ENCODE peak calls at places on chromosomes 6 and 20, in seven cellular contexts. D is fibroblast of lung, E is fibroblast of the aortic adventitia, P is thoracic aorta, Y is A549, F is psoas muscle, O is cardiac fibroblast. W is an unnamed sample.
A peak's percentile ranks its signal among the peaks of the same experiment; 100 is the strongest.

GRCh38 chr20:56566621-56567020 is 33.6 kb downstream of the FAM209B start:
- DNase-seq in O (no peak), F (no peak), P (no peak), D (no peak), Y (no peak), E (no peak), W (no peak)

GRCh38 chr6:71602385-71602949 is 283.9 kb upstream of the RIMS1 start:
- DNase-seq in D (no peak), Y (no peak), P (no peak), E (peak; percentile 71), F (no peak), O (peak; percentile 3), W (peak; percentile 94)

GRCh38 chr6:34053721-34054120 is 92.2 kb downstream of the GRM4 start:
- DNase-seq in Y (no peak), P (no peak), D (no peak), E (no peak), O (no peak), F (no peak), W (no peak)

GRCh38 chr6:20148433-20148832 is 63.8 kb downstream of the MBOAT1 start:
- DNase-seq in F (no peak), Y (no peak), D (no peak), P (no peak), O (no peak), E (no peak), W (no peak)

GRCh38 chr6:88512951-88513350 is 346.8 kb upstream of the CNR1 start:
- DNase-seq in Y (no peak), O (no peak), E (no peak), F (no peak), D (no peak), P (no peak), W (no peak)

GRCh38 chr6:91317984-91318383 is 731.1 kb upstream of the MAP3K7 start:
- DNase-seq in D (no peak), P (no peak), F (no peak), Y (no peak), O (no peak), E (no peak), W (no peak)

GRCh38 chr6:87561012-87561411 is 28.8 kb downstream of the RARS2 start:
- DNase-seq in Y (no peak), D (no peak), E (no peak), P (no peak), O (no peak), F (no peak), W (no peak)

GRCh38 chr20:32517914-32518592 is 67.1 kb downstream of the NOL4L start:
- DNase-seq in P (no peak), Y (no peak), O (no peak), F (no peak), D (no peak), E (no peak), W (no peak)

GRCh38 chr6:114121913-114122662 is 151.1 kb upstream of the HDAC2 start:
- DNase-seq in P (no peak), E (no peak), O (no peak), F (no peak), Y (no peak), D (no peak), W (no peak)

GRCh38 chr6:97765480-97765879 is 482.5 kb upstream of the MMS22L start:
- DNase-seq in F (no peak), E (peak; percentile 1), O (peak; percentile 0), P (no peak), Y (peak; percentile 13), D (no peak), W (peak; percentile 28)

GRCh38 chr6:134238960-134239795 is 78.7 kb downstream of the SGK1 start:
- DNase-seq in F (no peak), P (no peak), O (peak; percentile 29), D (no peak), Y (no peak), E (no peak), W (no peak)

GRCh38 chr20:49674383-49675352 is 39.0 kb downstream of the B4GALT5 start:
- DNase-seq in Y (peak; percentile 93), P (no peak), O (peak; percentile 58), E (peak; percentile 82), D (peak; percentile 17), F (no peak), W (peak; percentile 53)

GRCh38 chr6:126657556-126658129 is 317.7 kb downstream of the CENPW start:
- DNase-seq in O (peak; percentile 61), E (peak; percentile 91), F (no peak), P (no peak), D (peak; percentile 68), Y (peak; percentile 48), W (peak; percentile 42)

GRCh38 chr6:70551566-70551965 is 15.2 kb upstream of the SDHAF4 start:
- DNase-seq in E (no peak), P (no peak), O (no peak), Y (no peak), D (no peak), F (no peak), W (no peak)

GRCh38 chr6:40038626-40039025 is 104.4 kb upstream of the MOCS1 start:
- DNase-seq in P (no peak), O (no peak), F (no peak), Y (no peak), D (no peak), E (no peak), W (no peak)

GRCh38 chr20:38631155-38632022 is 29.8 kb downstream of the ARHGAP40 start:
- DNase-seq in E (no peak), O (no peak), P (no peak), D (no peak), F (no peak), Y (no peak), W (no peak)

GRCh38 chr6:35220711-35221110 is 7.0 kb downstream of the SCUBE3 start:
- DNase-seq in Y (no peak), F (no peak), P (no peak), O (no peak), E (no peak), D (no peak), W (no peak)

GRCh38 chr6:37060195-37060559 is 54.7 kb downstream of the FGD2 start:
- DNase-seq in D (no peak), E (no peak), O (peak; percentile 29), P (no peak), F (no peak), Y (no peak), W (no peak)

GRCh38 chr20:49700411-49701185 is 13.1 kb downstream of the B4GALT5 start:
- DNase-seq in Y (peak; percentile 87), P (no peak), D (peak; percentile 77), O (peak; percentile 67), E (peak; percentile 85), F (no peak), W (peak; percentile 41)

GRCh38 chr6:20118877-20119276 is 93.4 kb downstream of the MBOAT1 start:
- DNase-seq in F (no peak), P (no peak), O (no peak), E (no peak), D (no peak), Y (no peak), W (no peak)

DNA sequence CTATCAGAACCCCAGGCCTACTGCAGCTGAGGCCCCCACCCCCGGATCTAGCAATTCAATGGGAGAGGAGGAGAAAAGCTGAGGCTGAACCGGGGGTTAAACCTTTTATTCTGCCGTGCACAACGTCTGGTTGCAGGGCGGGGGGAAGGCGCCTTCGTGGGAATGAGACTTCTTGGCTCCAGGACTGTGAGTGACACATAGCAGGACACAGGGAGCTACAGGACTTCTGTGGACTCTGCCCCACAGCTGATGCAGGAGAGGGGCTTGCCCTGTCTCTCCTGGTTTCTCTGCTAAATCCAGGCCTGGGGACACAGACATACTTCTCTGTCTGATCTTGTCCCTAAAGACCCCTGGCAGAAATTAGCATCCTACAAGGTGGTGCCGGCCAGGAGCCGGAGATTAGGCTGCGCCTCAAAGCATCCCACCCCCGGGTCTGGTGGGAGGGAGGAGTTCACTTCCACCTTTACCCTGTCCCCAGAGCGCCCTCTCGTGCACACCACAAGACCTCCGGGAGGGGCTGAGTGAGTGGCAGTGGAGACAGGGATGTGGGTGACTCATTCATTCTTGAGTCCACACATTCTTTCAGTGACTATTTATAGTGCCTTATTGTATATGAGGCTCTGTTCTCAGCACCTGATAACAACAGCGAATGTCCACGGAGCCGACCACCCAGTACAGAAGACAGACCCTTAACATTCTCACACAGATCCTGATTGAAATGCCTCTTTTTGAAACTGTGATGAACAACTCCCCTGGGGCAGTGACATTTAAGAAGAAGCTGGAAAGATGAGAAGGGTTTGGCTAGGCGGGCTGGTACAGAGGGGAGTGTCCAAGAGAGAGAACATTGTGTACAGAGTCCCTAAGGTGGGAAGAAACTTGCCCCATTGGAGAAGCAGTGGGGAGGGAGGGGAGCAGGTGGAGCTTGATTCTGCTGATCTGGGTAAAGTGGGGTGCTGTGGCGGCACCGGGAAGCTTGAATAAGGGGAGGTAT is 38.9 kb downstream of the GMPR start:
- DNase-seq in D (peak; percentile 84), F (peak; percentile 84), O (peak; percentile 90), E (peak; percentile 83), P (peak; percentile 63), Y (peak; percentile 80), W (peak; percentile 70)
- TF ChIP-seq CTCF in D (peak; percentile 57), F (peak; percentile 43), O (peak; percentile 59), E (peak; percentile 54), P (peak; percentile 59), Y (peak; percentile 43), W (peak; percentile 65)

GRCh38 chr6:122645256-122645655 is 35.1 kb downstream of the PKIB start:
- DNase-seq in P (no peak), O (no peak), Y (no peak), F (no peak), D (no peak), E (no peak), W (no peak)
- H3K4me3 ChIP-seq in P (no peak overlapping the region), O (no peak overlapping the region), Y (no peak overlapping the region), F (no peak overlapping the region), D (no peak overlapping the region), E (no peak overlapping the region), W (no peak overlapping the region)

GRCh38 chr20:24098886-24099285 is 110.3 kb upstream of the GGTLC1 start:
- DNase-seq in E (peak; percentile 66), D (no peak), Y (peak; percentile 27), O (peak; percentile 65), P (no peak), F (no peak), W (peak; percentile 5)

GRCh38 chr20:24100370-24101011 is 111.9 kb upstream of the GGTLC1 start:
- DNase-seq in O (peak; percentile 78), D (peak; percentile 51), P (no peak), Y (peak; percentile 77), F (peak; percentile 36), E (peak; percentile 56), W (peak; percentile 34)

GRCh38 chr20:24106155-24106800 is 117.7 kb upstream of the GGTLC1 start:
- DNase-seq in F (no peak), P (no peak), E (no peak), D (no peak), O (no peak), Y (no peak), W (no peak)

GRCh38 chr20:24102749-24103148 is 114.2 kb upstream of the GGTLC1 start:
- DNase-seq in D (no peak), O (peak; percentile 7), E (peak; percentile 46), Y (peak; percentile 47), F (no peak), P (no peak), W (no peak)

DNA sequence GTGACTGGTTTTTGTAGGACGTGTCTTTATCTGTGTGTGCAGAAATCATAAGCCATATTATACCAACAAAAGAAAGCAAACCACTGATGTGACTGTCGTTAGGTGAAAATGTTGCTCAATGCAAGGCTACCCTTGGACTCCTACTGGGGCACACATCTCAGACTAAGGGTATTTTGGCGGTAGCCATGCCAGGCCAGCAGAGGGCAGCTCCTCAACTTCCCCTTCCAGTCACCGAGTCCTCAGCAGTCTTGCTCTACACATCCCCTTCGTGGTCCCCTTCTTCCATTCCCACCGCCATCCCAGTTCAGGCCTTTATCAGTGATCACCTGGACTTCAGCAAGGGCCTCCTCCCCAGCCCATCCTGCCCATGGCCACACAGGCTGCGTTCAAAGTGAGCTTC is 113.7 kb upstream of the GGTLC1 start:
- DNase-seq in O (no peak), D (no peak), F (no peak), Y (peak; percentile 63), E (no peak), P (no peak), W (no peak)
- TF ChIP-seq CTCF in O (peak; percentile 28), D (peak; percentile 21), F (peak; percentile 8), Y (peak; percentile 51), E (peak; percentile 16), P (no peak), W (peak; percentile 32)

GRCh38 chr6:143967861-143968498 is 40.1 kb downstream of the PLAGL1 start:
- DNase-seq in D (peak; percentile 95), Y (no peak), F (no peak), E (peak; percentile 69), O (peak; percentile 83), P (no peak), W (no peak)
- H3K4me3 ChIP-seq in D (no peak overlapping the region), Y (no peak overlapping the region), F (no peak overlapping the region), E (no peak overlapping the region), O (no peak overlapping the region), P (no peak overlapping the region), W (no peak overlapping the region)

W was measured in astrocyte of the cerebellum.